ENCODE peak calls at places on chromosome 7, in four cellular contexts. One of them, this sample, is unnamed.

GRCh38 chr7:137715546-137715945 is 131.2 kb downstream of the DGKI start:
- DNase-seq in T-helper 9 cell: no peak
- DNase-seq in aorta: no peak
- DNase-seq in upper lobe of right lung: no peak
- DNase-seq in this sample: no peak

GRCh38 chr7:22280031-22280430 is 76.9 kb downstream of the RAPGEF5 start:
- DNase-seq in T-helper 9 cell: no peak
- DNase-seq in aorta: no peak
- DNase-seq in upper lobe of right lung: no peak
- DNase-seq in this sample: no peak

GRCh38 chr7:128284102-128284501 is 43.0 kb downstream of the LEP start:
- DNase-seq in T-helper 9 cell: no peak
- DNase-seq in aorta: no peak
- DNase-seq in upper lobe of right lung: no peak
- DNase-seq in this sample: no peak

GRCh38 chr7:81632418-81632817 is 137.4 kb downstream of the HGF start:
- DNase-seq in T-helper 9 cell: no peak
- DNase-seq in aorta: no peak
- DNase-seq in upper lobe of right lung: no peak
- DNase-seq in this sample: no peak

GRCh38 chr7:139230484-139230773 is 608 bp upstream of the UBN2 start:
- DNase-seq in T-helper 9 cell: no peak
- DNase-seq in aorta: no peak
- DNase-seq in upper lobe of right lung: no peak
- DNase-seq in this sample: no peak

GRCh38 chr7:39539816-39540215 is 26.4 kb upstream of the YAE1 start:
- DNase-seq in T-helper 9 cell: no peak
- DNase-seq in aorta: no peak
- DNase-seq in upper lobe of right lung: no peak
- DNase-seq in this sample: no peak

GRCh38 chr7:140196361-140197217 is 19.8 kb upstream of the KDM7A start:
- DNase-seq in T-helper 9 cell: no peak
- DNase-seq in aorta: peak
- DNase-seq in upper lobe of right lung: no peak
- DNase-seq in this sample: no peak

GRCh38 chr7:50206521-50207250 is 97.8 kb upstream of the IKZF1 start:
- DNase-seq in T-helper 9 cell: peak
- DNase-seq in aorta: no peak
- DNase-seq in upper lobe of right lung: no peak
- DNase-seq in this sample: peak

GRCh38 chr7:1530946-1531262 is 402 bp downstream of the MAFK start:
- DNase-seq in T-helper 9 cell: no peak
- DNase-seq in aorta: no peak
- DNase-seq in upper lobe of right lung: no peak
- DNase-seq in this sample: no peak

GRCh38 chr7:149330914-149331567 is 69.0 kb downstream of the ZNF783 start:
- DNase-seq in T-helper 9 cell: no peak
- DNase-seq in aorta: no peak
- DNase-seq in upper lobe of right lung: no peak
- DNase-seq in this sample: no peak

GRCh38 chr7:27132978-27133377 is 2.4 kb upstream of the HOXA4 start:
- DNase-seq in T-helper 9 cell: no peak
- DNase-seq in aorta: no peak
- DNase-seq in upper lobe of right lung: no peak
- DNase-seq in this sample: no peak

GRCh38 chr7:132181371-132181770 is 394.9 kb downstream of the PLXNA4 start:
- DNase-seq in T-helper 9 cell: no peak
- DNase-seq in aorta: peak
- DNase-seq in upper lobe of right lung: no peak
- DNase-seq in this sample: no peak

GRCh38 chr7:150451833-150452431 is 1.5 kb downstream of the GIMAP8 start:
- DNase-seq in T-helper 9 cell: no peak
- DNase-seq in aorta: no peak
- DNase-seq in upper lobe of right lung: no peak
- DNase-seq in this sample: peak

GRCh38 chr7:34133983-34134782 is 228.8 kb downstream of the BMPER start:
- DNase-seq in T-helper 9 cell: no peak
- DNase-seq in aorta: peak
- DNase-seq in upper lobe of right lung: no peak
- DNase-seq in this sample: no peak

GRCh38 chr7:133836666-133837065 is 290.5 kb upstream of the LRGUK start:
- DNase-seq in T-helper 9 cell: no peak
- DNase-seq in aorta: no peak
- DNase-seq in upper lobe of right lung: no peak
- DNase-seq in this sample: no peak

GRCh38 chr7:84194484-84195260 is at the start of gene SEMA3A:
- DNase-seq in T-helper 9 cell: no peak
- DNase-seq in aorta: no peak
- DNase-seq in upper lobe of right lung: no peak
- DNase-seq in this sample: peak

GRCh38 chr7:86765931-86766330 is 122.2 kb downstream of the GRM3 start:
- DNase-seq in T-helper 9 cell: no peak
- DNase-seq in aorta: no peak
- DNase-seq in upper lobe of right lung: peak
- DNase-seq in this sample: no peak

GRCh38 chr7:143416565-143417149 is 8.0 kb upstream of the EPHA1 start:
- DNase-seq in T-helper 9 cell: no peak
- DNase-seq in aorta: no peak
- DNase-seq in upper lobe of right lung: no peak
- DNase-seq in this sample: peak

GRCh38 chr7:73358590-73359275 is 30.8 kb downstream of the FKBP6 start:
- DNase-seq in T-helper 9 cell: no peak
- DNase-seq in aorta: no peak
- DNase-seq in upper lobe of right lung: no peak
- DNase-seq in this sample: no peak

GRCh38 chr7:158740013-158740656 is 35.5 kb upstream of the NCAPG2 start:
- DNase-seq in T-helper 9 cell: no peak
- DNase-seq in aorta: no peak
- DNase-seq in upper lobe of right lung: no peak
- DNase-seq in this sample: no peak

GRCh38 chr7:128454808-128455555 is 696 bp upstream of the HILPDA start:
- DNase-seq in T-helper 9 cell: no peak
- DNase-seq in aorta: no peak
- DNase-seq in upper lobe of right lung: no peak
- DNase-seq in this sample: no peak

GRCh38 chr7:132526111-132526741 is 50.0 kb downstream of the PLXNA4 start:
- DNase-seq in T-helper 9 cell: no peak
- DNase-seq in aorta: no peak
- DNase-seq in upper lobe of right lung: no peak
- DNase-seq in this sample: no peak

GRCh38 chr7:22447759-22448158 is 52.2 kb downstream of the STEAP1B start:
- DNase-seq in T-helper 9 cell: no peak
- DNase-seq in aorta: no peak
- DNase-seq in upper lobe of right lung: no peak
- DNase-seq in this sample: no peak